ENCODE peak calls at places on chromosomes 4 and X, in seven cellular contexts. One of them, this sample, is unnamed.

GRCh38 chrX:123215397-123216089 is 31.5 kb downstream of the GRIA3 start:
- DNase-seq in GF-D8: no peak
- DNase-seq in hepatic stellate cell: no peak
- DNase-seq in Karpas-422: no peak
- DNase-seq in SW480: no peak
- DNase-seq in ACHN: no peak
- DNase-seq in Calu3: no peak
- DNase-seq in this sample: no peak

GRCh38 chrX:71637848-71638247 is 19.5 kb upstream of the CXCR3 start:
- DNase-seq in GF-D8: no peak
- DNase-seq in hepatic stellate cell: peak; percentile 50
- DNase-seq in Karpas-422: no peak
- DNase-seq in SW480: no peak
- DNase-seq in ACHN: no peak
- DNase-seq in Calu3: no peak
- DNase-seq in this sample: no peak

GRCh38 chrX:1385824-1386223 is 6.1 kb downstream of the SLC25A6 start:
- DNase-seq in GF-D8: no peak
- DNase-seq in hepatic stellate cell: no peak
- DNase-seq in Karpas-422: no peak
- DNase-seq in SW480: no peak
- DNase-seq in ACHN: no peak
- DNase-seq in Calu3: no peak
- DNase-seq in this sample: no peak

GRCh38 chrX:54045563-54046228 is 1.4 kb upstream of the PHF8 start:
- DNase-seq in GF-D8: no peak
- DNase-seq in hepatic stellate cell: no peak
- DNase-seq in Karpas-422: no peak
- DNase-seq in SW480: no peak
- DNase-seq in ACHN: no peak
- DNase-seq in Calu3: no peak
- DNase-seq in this sample: no peak

GRCh38 chr4:79673321-79673720 is 265.3 kb upstream of the GK2 start:
- DNase-seq in GF-D8: peak; percentile 15
- DNase-seq in hepatic stellate cell: no peak
- DNase-seq in Karpas-422: no peak
- DNase-seq in SW480: no peak
- DNase-seq in ACHN: no peak
- DNase-seq in Calu3: no peak
- DNase-seq in this sample: no peak

GRCh38 chr4:10655968-10656367 is 28.6 kb downstream of the CLNK start:
- DNase-seq in GF-D8: no peak
- DNase-seq in hepatic stellate cell: no peak
- DNase-seq in Karpas-422: no peak
- DNase-seq in SW480: peak; percentile 5
- DNase-seq in ACHN: peak; percentile 12
- DNase-seq in Calu3: no peak
- DNase-seq in this sample: no peak

GRCh38 chr4:177596035-177596434 is 153.8 kb upstream of the AGA start:
- DNase-seq in GF-D8: no peak
- DNase-seq in hepatic stellate cell: peak; percentile 42
- DNase-seq in Karpas-422: no peak
- DNase-seq in SW480: peak; percentile 47
- DNase-seq in ACHN: peak; percentile 60
- DNase-seq in Calu3: peak; percentile 62
- DNase-seq in this sample: no peak

GRCh38 chr4:63582997-63583396 is 826.3 kb downstream of the TECRL start:
- DNase-seq in GF-D8: no peak
- DNase-seq in hepatic stellate cell: no peak
- DNase-seq in Karpas-422: no peak
- DNase-seq in SW480: no peak
- DNase-seq in ACHN: no peak
- DNase-seq in Calu3: no peak
- DNase-seq in this sample: no peak

GRCh38 chrX:65726708-65727107 is 59.3 kb downstream of the MSN start:
- DNase-seq in GF-D8: no peak
- DNase-seq in hepatic stellate cell: no peak
- DNase-seq in Karpas-422: no peak
- DNase-seq in SW480: no peak
- DNase-seq in ACHN: no peak
- DNase-seq in Calu3: no peak
- DNase-seq in this sample: no peak